ENCODE peak calls at places on chromosomes 5 and 9, in seven cellular contexts. U is brain microvascular endothelial cell; Y is stimulated activated CD4-positive, alpha-beta T cell treated with anti-CD3 and anti-CD28 coated beads, TNF-alpha, amount 100 ng/mL, for 1 hour; H is epithelial cell of esophagus; A is amniotic stem cell; C is AG04450; V is CD4-positive, alpha-beta memory T cell. R is an unnamed sample.

GRCh38 chr9:107425110-107426025 is 64.2 kb downstream of the KLF4 start:
- DNase-seq in H (peak), V (peak), Y (peak), A (peak), U (peak), C (no peak), R (peak)

GRCh38 chr5:54226215-54226614 is 84.2 kb downstream of the ARL15 start:
- DNase-seq in V (no peak), A (no peak), H (no peak), Y (no peak), C (no peak), U (no peak), R (no peak)

GRCh38 chr9:133332381-133332730 is 3.6 kb downstream of the SURF6 start:
- DNase-seq in V (no peak), U (no peak), A (no peak), C (no peak), H (no peak), Y (no peak), R (no peak)

GRCh38 chr9:14007199-14007769 is 306.7 kb downstream of the NFIB start:
- DNase-seq in H (no peak), U (no peak), Y (no peak), V (no peak), A (no peak), C (no peak), R (no peak)

GRCh38 chr9:88890546-88890945 is 100.7 kb upstream of the S1PR3 start:
- DNase-seq in H (no peak), U (no peak), Y (no peak), A (no peak), V (no peak), C (no peak), R (no peak)

GRCh38 chr9:128684325-128685021 is 4.5 kb upstream of the SET start:
- DNase-seq in H (peak), V (peak), Y (peak), C (no peak), A (peak), U (peak), R (peak)

GRCh38 chr5:59003124-59003523 is 420.2 kb downstream of the RAB3C start:
- DNase-seq in C (no peak), V (no peak), U (no peak), A (no peak), Y (no peak), H (no peak), R (no peak)

GRCh38 chr9:83701769-83702168 is 6.0 kb downstream of the UBQLN1 start:
- DNase-seq in A (no peak), U (peak), C (no peak), V (no peak), H (peak), Y (no peak), R (no peak)

GRCh38 chr5:178496661-178497060 is 93.5 kb downstream of the COL23A1 start:
- DNase-seq in Y (no peak), H (no peak), C (no peak), V (no peak), A (no peak), U (peak), R (no peak)

GRCh38 chr5:143440448-143441102 is 37.1 kb upstream of the NR3C1 start:
- DNase-seq in Y (no peak), C (no peak), H (no peak), U (no peak), V (no peak), A (no peak), R (no peak)

GRCh38 chr5:110460837-110461236 is 265.6 kb downstream of the TMEM232 start:
- DNase-seq in Y (no peak), U (no peak), H (no peak), A (no peak), C (no peak), V (no peak), R (no peak)

GRCh38 chr5:93477791-93478190 is 103.2 kb downstream of the NR2F1-AS1 start:
- DNase-seq in H (no peak), V (no peak), A (no peak), U (no peak), C (no peak), Y (no peak), R (no peak)

GRCh38 chr9:3880851-3881250 is 355.1 kb upstream of the RFX3 start:
- DNase-seq in A (peak), Y (no peak), U (peak), H (peak), C (peak), V (no peak), R (no peak)

GRCh38 chr9:33426843-33427293 is 20.5 kb downstream of the AQP3 start:
- DNase-seq in V (peak), C (no peak), Y (no peak), H (no peak), A (no peak), U (no peak), R (no peak)

GRCh38 chr9:128275198-128276007 is at the start of gene GOLGA2:
- DNase-seq in H (no peak), V (no peak), Y (no peak), U (peak), A (peak), C (no peak), R (no peak)

GRCh38 chr5:1404062-1404461 is 41.2 kb downstream of the SLC6A3 start:
- DNase-seq in U (no peak), V (no peak), C (no peak), H (no peak), Y (no peak), A (no peak), R (no peak)

GRCh38 chr5:83542839-83543238 is 71.3 kb downstream of the VCAN start:
- DNase-seq in V (no peak), A (no peak), H (no peak), U (no peak), Y (no peak), C (no peak), R (no peak)

GRCh38 chr9:34620061-34620994 is at the start of gene DCTN3:
- DNase-seq in C (peak), Y (peak), H (peak), A (peak), U (peak), V (peak), R (peak)

GRCh38 chr9:113634597-113635515 is 171.3 kb downstream of the RGS3 start:
- DNase-seq in V (no peak), U (no peak), Y (no peak), C (no peak), H (no peak), A (no peak), R (no peak)

GRCh38 chr5:68368686-68369359 is 153.3 kb downstream of the PIK3R1 start:
- DNase-seq in C (no peak), A (no peak), U (no peak), Y (no peak), V (no peak), H (peak), R (no peak)

R was measured in central memory CD8-positive, alpha-beta T cell.